ENCODE peak calls at places on chromosomes 16 and 17, in four cellular contexts. D is HepG2, W is SK-N-SH, Q is A549. P is an unnamed sample.

GRCh38 chr16:6570520-6570919 is 762.1 kb upstream of the RBFOX1 start:
- DNase-seq in D (no peak), W (no peak), Q (no peak), P (no peak)

GRCh38 chr17:78993981-78994671 is 14.4 kb upstream of the LGALS3BP start:
- DNase-seq in D (no peak), W (peak; percentile 38), Q (no peak), P (no peak)

GRCh38 chr17:76462556-76463290 is 4.7 kb upstream of the AANAT start:
- DNase-seq in D (no peak), W (no peak), Q (no peak), P (no peak)

GRCh38 chr17:39740357-39741111 is 2.8 kb downstream of the GRB7 start:
- DNase-seq in D (peak; percentile 90), W (peak; percentile 26), Q (peak; percentile 60), P (peak; percentile 45)

GRCh38 chr16:84054916-84055315 is 12.3 kb upstream of the SLC38A8 start:
- DNase-seq in D (no peak), W (no peak), Q (no peak), P (no peak)

GRCh38 chr17:15943971-15944719 is 785 bp upstream of the ADORA2B start:
- DNase-seq in D (no peak), W (no peak), Q (no peak), P (no peak)

GRCh38 chr17:19744492-19744891 is 3.6 kb downstream of the ALDH3A1 start:
- DNase-seq in D (no peak), W (no peak), Q (no peak), P (no peak)

GRCh38 chr16:28313587-28313986 is 21.3 kb downstream of the SBK1 start:
- DNase-seq in D (no peak), W (no peak), Q (no peak), P (no peak)

GRCh38 chr16:35185366-35186044 is 1726.1 kb downstream of the TP53TG3F start:
- DNase-seq in D (no peak), W (no peak), Q (no peak), P (no peak)

GRCh38 chr16:1930338-1930720 is 12.1 kb upstream of the HS3ST6 start:
- DNase-seq in D (no peak), W (no peak), Q (no peak), P (no peak)

GRCh38 chr16:24883714-24884151 is 38.0 kb downstream of the SLC5A11 start:
- DNase-seq in D (no peak), W (no peak), Q (no peak), P (no peak)

GRCh38 chr17:40582328-40582901 is 17.1 kb upstream of the CCR7 start:
- DNase-seq in D (no peak), W (no peak), Q (no peak), P (no peak)

GRCh38 chr16:67311607-67312449 is 14.7 kb downstream of the KCTD19 start:
- DNase-seq in D (peak; percentile 28), W (peak; percentile 21), Q (peak; percentile 92), P (peak; percentile 100)

GRCh38 chr16:67317853-67318252 is 8.7 kb downstream of the KCTD19 start:
- DNase-seq in D (no peak), W (no peak), Q (no peak), P (no peak)

DNA sequence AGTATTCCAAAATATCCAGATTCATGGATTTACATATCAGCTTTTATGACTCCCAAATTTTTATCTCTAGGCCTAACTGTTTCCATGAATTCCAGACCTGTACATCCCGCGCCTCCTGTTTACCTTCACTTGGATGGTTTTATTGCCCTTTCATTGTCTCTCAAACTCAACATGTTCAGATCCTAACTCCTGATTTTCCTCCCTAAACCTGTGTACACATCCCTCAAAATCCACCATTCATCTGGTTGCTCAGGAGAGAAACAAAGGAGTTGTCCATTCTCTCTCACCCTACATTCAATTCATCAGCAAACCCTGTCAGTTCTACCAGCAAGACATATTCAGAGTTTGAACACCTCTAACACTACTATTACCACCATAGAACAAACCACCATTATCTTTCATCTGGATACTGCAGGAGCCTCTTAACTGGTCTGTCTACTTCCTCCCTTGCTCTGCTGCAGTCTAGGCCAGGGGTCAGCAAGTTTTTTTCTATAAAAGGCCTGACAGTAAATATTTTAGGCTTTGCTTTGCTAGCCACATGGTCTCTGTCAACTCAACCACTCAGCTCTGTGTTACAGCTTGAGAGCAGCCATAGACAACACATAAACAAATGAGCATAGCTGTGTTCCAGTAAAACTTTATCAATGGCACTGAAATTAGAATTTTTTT is 14.0 kb downstream of the KCTD19 start:
- DNase-seq in D (no peak), W (no peak), Q (no peak), P (peak; percentile 58)
- TF ChIP-seq SMC3 in D (no peak), W (no peak), Q (no peak), P (no peak)

GRCh38 chr17:74295625-74296547 is 21.9 kb downstream of the DNAI2 start:
- DNase-seq in D (no peak), W (no peak), Q (no peak), P (no peak)

GRCh38 chr17:74297941-74298340 is 23.9 kb downstream of the DNAI2 start:
- DNase-seq in D (no peak), W (no peak), Q (no peak), P (no peak)

GRCh38 chr17:74298690-74299617 is 24.9 kb downstream of the DNAI2 start:
- DNase-seq in D (no peak), W (no peak), Q (no peak), P (no peak)

GRCh38 chr17:74299618-74300009 is 25.6 kb downstream of the DNAI2 start:
- DNase-seq in D (no peak), W (no peak), Q (no peak), P (no peak)

GRCh38 chr17:74296548-74296936 is 22.5 kb downstream of the DNAI2 start:
- DNase-seq in D (peak; percentile 65), W (peak; percentile 76), Q (peak; percentile 60), P (peak; percentile 38)
- TF ChIP-seq SMC3 in D (peak; percentile 63), W (peak; percentile 75), Q (peak; percentile 55), P (no peak)

GRCh38 chr16:72829846-72830620 is 217.9 kb downstream of the ZFHX3 start:
- DNase-seq in D (no peak), W (no peak), Q (no peak), P (peak; percentile 75)
- TF ChIP-seq SMC3 in D (no peak), W (no peak), Q (no peak), P (no peak)

GRCh38 chr16:15037745-15038144 is 18.1 kb downstream of the NTAN1 start:
- DNase-seq in D (no peak), W (no peak), Q (no peak), P (no peak)

GRCh38 chr16:15044286-15044685 is 11.6 kb downstream of the NTAN1 start:
- DNase-seq in D (no peak), W (no peak), Q (no peak), P (no peak)

GRCh38 chr16:15043344-15043743 is 12.5 kb downstream of the NTAN1 start:
- DNase-seq in D (no peak), W (no peak), Q (no peak), P (peak; percentile 25)

GRCh38 chr16:15038689-15039088 is 17.2 kb downstream of the NTAN1 start:
- DNase-seq in D (no peak), W (no peak), Q (no peak), P (no peak)

GRCh38 chr16:15041260-15042011 is 14.4 kb downstream of the NTAN1 start:
- DNase-seq in D (no peak), W (no peak), Q (no peak), P (peak; percentile 48)
- TF ChIP-seq SMC3 in D (no peak), W (no peak), Q (no peak), P (no peak)

GRCh38 chr17:2064511-2064910 is 9.6 kb downstream of the HIC1 start:
- DNase-seq in D (no peak), W (no peak), Q (no peak), P (no peak)

GRCh38 chr17:2064980-2065785 is 10.3 kb downstream of the HIC1 start:
- DNase-seq in D (no peak), W (peak; percentile 66), Q (no peak), P (peak; percentile 68)

GRCh38 chr17:2062571-2063183 is 7.8 kb downstream of the HIC1 start:
- DNase-seq in D (no peak), W (no peak), Q (no peak), P (peak; percentile 49)

GRCh38 chr17:2064147-2064489 is 9.2 kb downstream of the HIC1 start:
- DNase-seq in D (no peak), W (no peak), Q (no peak), P (no peak)

GRCh38 chr17:2063306-2064146 is 8.6 kb downstream of the HIC1 start:
- DNase-seq in D (no peak), W (no peak), Q (no peak), P (peak; percentile 72)
- TF ChIP-seq SMC3 in D (no peak), W (no peak), Q (no peak), P (no peak)

GRCh38 chr16:51535591-51535990 is 384.5 kb upstream of the SALL1 start:
- DNase-seq in D (no peak), W (no peak), Q (no peak), P (no peak)

GRCh38 chr16:51540259-51540658 is 389.2 kb upstream of the SALL1 start:
- DNase-seq in D (no peak), W (no peak), Q (no peak), P (peak; percentile 29)

GRCh38 chr16:51542856-51543510 is 391.9 kb upstream of the SALL1 start:
- DNase-seq in D (no peak), W (peak; percentile 26), Q (no peak), P (no peak)

GRCh38 chr16:51538707-51539604 is 387.9 kb upstream of the SALL1 start:
- DNase-seq in D (peak; percentile 72), W (peak; percentile 13), Q (peak; percentile 88), P (peak; percentile 92)
- TF ChIP-seq SMC3 in D (no peak), W (no peak), Q (no peak), P (peak; percentile 11)

P was measured in IMR-90.